ENCODE peak calls at places on chromosomes 1 and 21, in ten cellular contexts. One of them, this sample, is unnamed.

GRCh38 chr1:212692774-212693644 is 6.6 kb downstream of the BATF3 start:
- DNase-seq in transverse colon: no peak
- DNase-seq in mesendoderm: peak; percentile 65
- DNase-seq in mammary epithelial cell: peak; percentile 67
- DNase-seq in uterus: no peak
- DNase-seq in fibroblast of lung: peak; percentile 49
- DNase-seq in foreskin fibroblast: peak; percentile 52
- DNase-seq in adrenal gland: no peak
- DNase-seq in MM.1S: no peak
- DNase-seq in IMR-90: peak; percentile 69
- DNase-seq in this sample: no peak

GRCh38 chr1:30008998-30009657 is 714.3 kb downstream of the MATN1 start:
- DNase-seq in mesendoderm: peak; percentile 71
- DNase-seq in transverse colon: peak; percentile 25
- DNase-seq in fibroblast of lung: peak; percentile 6
- DNase-seq in foreskin fibroblast: no peak
- DNase-seq in adrenal gland: no peak
- DNase-seq in IMR-90: no peak
- DNase-seq in uterus: no peak
- DNase-seq in MM.1S: no peak
- DNase-seq in mammary epithelial cell: peak; percentile 25
- DNase-seq in this sample: peak; percentile 26

GRCh38 chr1:228490120-228491078 is 3.2 kb downstream of the RNF187 start:
- DNase-seq in transverse colon: no peak
- DNase-seq in mesendoderm: peak; percentile 76
- DNase-seq in IMR-90: peak; percentile 53
- DNase-seq in mammary epithelial cell: no peak
- DNase-seq in fibroblast of lung: no peak
- DNase-seq in foreskin fibroblast: no peak
- DNase-seq in uterus: no peak
- DNase-seq in adrenal gland: peak; percentile 93
- DNase-seq in MM.1S: no peak
- DNase-seq in this sample: no peak

GRCh38 chr21:42475526-42476492 is 20.2 kb downstream of the RSPH1 start:
- DNase-seq in foreskin fibroblast: no peak
- DNase-seq in IMR-90: no peak
- DNase-seq in transverse colon: no peak
- DNase-seq in mesendoderm: no peak
- DNase-seq in uterus: no peak
- DNase-seq in mammary epithelial cell: no peak
- DNase-seq in adrenal gland: no peak
- DNase-seq in fibroblast of lung: no peak
- DNase-seq in MM.1S: no peak
- DNase-seq in this sample: no peak

GRCh38 chr1:7491089-7491817 is 279.8 kb upstream of the VAMP3 start:
- DNase-seq in fibroblast of lung: peak; percentile 85
- DNase-seq in mammary epithelial cell: no peak
- DNase-seq in uterus: peak; percentile 32
- DNase-seq in IMR-90: peak; percentile 77
- DNase-seq in mesendoderm: no peak
- DNase-seq in foreskin fibroblast: peak; percentile 12
- DNase-seq in MM.1S: no peak
- DNase-seq in adrenal gland: no peak
- DNase-seq in transverse colon: no peak
- DNase-seq in this sample: peak; percentile 51

GRCh38 chr21:46297311-46298082 is 11.4 kb downstream of the YBEY start:
- DNase-seq in transverse colon: no peak
- DNase-seq in IMR-90: no peak
- DNase-seq in fibroblast of lung: peak; percentile 33
- DNase-seq in uterus: peak; percentile 32
- DNase-seq in MM.1S: no peak
- DNase-seq in foreskin fibroblast: no peak
- DNase-seq in mesendoderm: peak; percentile 43
- DNase-seq in adrenal gland: no peak
- DNase-seq in mammary epithelial cell: no peak
- DNase-seq in this sample: no peak

GRCh38 chr1:178644308-178645120 is 80.5 kb upstream of the RALGPS2 start:
- DNase-seq in adrenal gland: peak; percentile 86
- DNase-seq in mesendoderm: no peak
- DNase-seq in transverse colon: peak; percentile 44
- DNase-seq in mammary epithelial cell: no peak
- DNase-seq in fibroblast of lung: peak; percentile 58
- DNase-seq in IMR-90: peak; percentile 59
- DNase-seq in MM.1S: peak; percentile 18
- DNase-seq in uterus: no peak
- DNase-seq in foreskin fibroblast: no peak
- DNase-seq in this sample: peak; percentile 82

GRCh38 chr21:29029524-29029923 is 5.1 kb downstream of the USP16 start:
- DNase-seq in uterus: no peak
- DNase-seq in foreskin fibroblast: no peak
- DNase-seq in fibroblast of lung: no peak
- DNase-seq in mesendoderm: no peak
- DNase-seq in IMR-90: no peak
- DNase-seq in transverse colon: no peak
- DNase-seq in mammary epithelial cell: no peak
- DNase-seq in adrenal gland: no peak
- DNase-seq in MM.1S: no peak
- DNase-seq in this sample: no peak

GRCh38 chr1:107339775-107340174 is 198.9 kb downstream of the NTNG1 start:
- DNase-seq in fibroblast of lung: no peak
- DNase-seq in adrenal gland: no peak
- DNase-seq in mammary epithelial cell: no peak
- DNase-seq in mesendoderm: no peak
- DNase-seq in transverse colon: no peak
- DNase-seq in MM.1S: no peak
- DNase-seq in foreskin fibroblast: no peak
- DNase-seq in uterus: no peak
- DNase-seq in IMR-90: no peak
- DNase-seq in this sample: no peak

GRCh38 chr21:18058731-18059398 is 185.8 kb upstream of the CHODL start:
- DNase-seq in IMR-90: no peak
- DNase-seq in mammary epithelial cell: no peak
- DNase-seq in fibroblast of lung: no peak
- DNase-seq in uterus: no peak
- DNase-seq in adrenal gland: no peak
- DNase-seq in foreskin fibroblast: no peak
- DNase-seq in mesendoderm: no peak
- DNase-seq in MM.1S: no peak
- DNase-seq in transverse colon: no peak
- DNase-seq in this sample: no peak

GRCh38 chr21:18049461-18049860 is 195.2 kb upstream of the CHODL start:
- DNase-seq in IMR-90: no peak
- DNase-seq in uterus: no peak
- DNase-seq in adrenal gland: no peak
- DNase-seq in fibroblast of lung: no peak
- DNase-seq in foreskin fibroblast: no peak
- DNase-seq in mesendoderm: no peak
- DNase-seq in mammary epithelial cell: no peak
- DNase-seq in transverse colon: no peak
- DNase-seq in MM.1S: no peak
- DNase-seq in this sample: no peak

DNA sequence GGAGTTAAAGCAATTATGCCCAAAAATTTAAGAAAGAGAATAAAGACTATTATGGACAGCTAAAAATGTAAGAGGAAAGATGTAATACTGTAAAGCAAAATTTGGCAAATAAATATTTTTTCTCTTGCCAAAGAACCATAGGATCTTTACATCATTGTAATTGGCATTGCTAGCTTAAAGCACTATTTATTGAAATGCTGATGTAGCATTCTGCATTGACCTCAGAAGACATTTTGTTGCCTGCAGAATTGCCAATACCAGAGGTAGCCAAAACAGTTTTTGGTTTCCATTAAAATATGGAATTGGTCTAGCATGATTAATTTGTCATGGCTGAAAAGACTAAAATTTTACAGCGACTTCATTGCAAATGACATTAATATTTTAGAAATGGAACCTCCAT is 191.5 kb upstream of the CHODL start:
- DNase-seq in uterus: no peak
- DNase-seq in MM.1S: no peak
- DNase-seq in foreskin fibroblast: no peak
- DNase-seq in mammary epithelial cell: no peak
- DNase-seq in IMR-90: no peak
- DNase-seq in adrenal gland: no peak
- DNase-seq in transverse colon: no peak
- DNase-seq in fibroblast of lung: no peak
- DNase-seq in mesendoderm: no peak
- DNase-seq in this sample: no peak
- H3K4me3 ChIP-seq in uterus: no peak overlapping the region
- H3K4me3 ChIP-seq in MM.1S: no peak overlapping the region
- H3K4me3 ChIP-seq in foreskin fibroblast: no peak overlapping the region
- H3K4me3 ChIP-seq in mammary epithelial cell: no peak overlapping the region
- H3K4me3 ChIP-seq in IMR-90: no peak overlapping the region
- H3K4me3 ChIP-seq in adrenal gland: no peak overlapping the region
- H3K4me3 ChIP-seq in transverse colon: no peak overlapping the region
- H3K4me3 ChIP-seq in fibroblast of lung: no peak overlapping the region
- H3K4me3 ChIP-seq in mesendoderm: no peak overlapping the region
- H3K4me3 ChIP-seq in this sample: no peak overlapping the region

GRCh38 chr1:40477680-40478057 is 579 bp downstream of the ZFP69 start:
- DNase-seq in mesendoderm: no peak
- DNase-seq in fibroblast of lung: peak; percentile 28
- DNase-seq in foreskin fibroblast: peak; percentile 10
- DNase-seq in adrenal gland: no peak
- DNase-seq in MM.1S: no peak
- DNase-seq in uterus: no peak
- DNase-seq in IMR-90: peak; percentile 16
- DNase-seq in mammary epithelial cell: peak; percentile 23
- DNase-seq in transverse colon: peak; percentile 11
- DNase-seq in this sample: peak; percentile 28
- H3K4me3 ChIP-seq in mesendoderm: peak overlapping the region; percentile 75
- H3K4me3 ChIP-seq in fibroblast of lung: peak overlapping the region; percentile 73
- H3K4me3 ChIP-seq in foreskin fibroblast: peak overlapping the region; percentile 85
- H3K4me3 ChIP-seq in adrenal gland: peak overlapping the region; percentile 92
- H3K4me3 ChIP-seq in MM.1S: peak overlapping the region; percentile 95
- H3K4me3 ChIP-seq in uterus: peak overlapping the region; percentile 61
- H3K4me3 ChIP-seq in IMR-90: peak overlapping the region; percentile 98
- H3K4me3 ChIP-seq in mammary epithelial cell: peak overlapping the region; percentile 86
- H3K4me3 ChIP-seq in transverse colon: peak overlapping the region; percentile 78
- H3K4me3 ChIP-seq in this sample: peak overlapping the region; percentile 94

DNA sequence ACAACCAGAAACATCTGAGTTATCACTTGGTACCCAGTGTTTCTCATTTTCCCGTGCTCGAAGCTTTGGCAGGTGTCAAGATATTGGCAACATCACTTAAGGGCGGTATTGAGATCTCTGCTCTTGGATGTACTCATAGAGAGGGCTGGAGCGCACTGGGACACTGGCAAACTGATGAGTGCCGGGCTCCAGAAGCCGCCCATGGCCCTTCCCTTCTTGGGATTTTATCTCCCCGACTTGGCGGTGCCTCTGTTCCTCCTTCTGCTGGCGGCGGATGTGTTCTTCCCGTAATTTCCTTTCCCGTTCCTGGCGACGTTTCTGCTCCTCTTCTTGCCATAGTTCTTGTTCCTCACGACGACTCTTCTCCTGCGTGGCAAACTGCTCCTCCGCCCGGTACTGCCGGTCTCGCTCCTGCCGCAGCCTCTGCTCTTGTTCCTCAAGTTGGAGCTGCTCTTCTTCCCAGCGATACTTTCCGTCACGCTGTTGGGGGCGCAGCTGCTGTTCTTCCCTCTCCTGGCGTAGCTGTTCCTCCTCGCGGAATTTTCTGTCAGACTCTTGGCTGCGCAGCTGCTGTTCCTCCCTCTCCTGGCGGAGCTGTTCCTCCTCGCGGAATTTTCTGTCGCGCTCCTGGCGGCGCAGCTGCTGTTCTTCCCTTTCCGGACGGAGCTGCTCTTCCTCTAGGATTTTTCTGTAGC is 7.8 kb downstream of the TCHH start:
- DNase-seq in MM.1S: no peak
- DNase-seq in transverse colon: no peak
- DNase-seq in adrenal gland: no peak
- DNase-seq in uterus: no peak
- DNase-seq in fibroblast of lung: no peak
- DNase-seq in mammary epithelial cell: no peak
- DNase-seq in foreskin fibroblast: no peak
- DNase-seq in IMR-90: no peak
- DNase-seq in mesendoderm: peak; percentile 66
- DNase-seq in this sample: no peak
- H3K4me3 ChIP-seq in MM.1S: no peak overlapping the region
- H3K4me3 ChIP-seq in transverse colon: peak overlapping the region; percentile 55
- H3K4me3 ChIP-seq in adrenal gland: no peak overlapping the region
- H3K4me3 ChIP-seq in uterus: no peak overlapping the region
- H3K4me3 ChIP-seq in fibroblast of lung: peak overlapping the region; percentile 21
- H3K4me3 ChIP-seq in mammary epithelial cell: peak overlapping the region; percentile 41
- H3K4me3 ChIP-seq in foreskin fibroblast: peak overlapping the region; percentile 38
- H3K4me3 ChIP-seq in IMR-90: no peak overlapping the region
- H3K4me3 ChIP-seq in mesendoderm: no peak overlapping the region
- H3K4me3 ChIP-seq in this sample: no peak overlapping the region

GRCh38 chr1:45842786-45843185 is 39.4 kb downstream of the MAST2 start:
- DNase-seq in IMR-90: peak; percentile 14
- DNase-seq in fibroblast of lung: no peak
- DNase-seq in mammary epithelial cell: no peak
- DNase-seq in transverse colon: no peak
- DNase-seq in uterus: no peak
- DNase-seq in foreskin fibroblast: no peak
- DNase-seq in mesendoderm: no peak
- DNase-seq in adrenal gland: no peak
- DNase-seq in MM.1S: no peak
- DNase-seq in this sample: no peak

GRCh38 chr1:45840704-45841103 is 37.3 kb downstream of the MAST2 start:
- DNase-seq in fibroblast of lung: no peak
- DNase-seq in IMR-90: no peak
- DNase-seq in foreskin fibroblast: peak; percentile 20
- DNase-seq in mammary epithelial cell: no peak
- DNase-seq in transverse colon: no peak
- DNase-seq in mesendoderm: no peak
- DNase-seq in uterus: no peak
- DNase-seq in MM.1S: no peak
- DNase-seq in adrenal gland: no peak
- DNase-seq in this sample: no peak

GRCh38 chr1:45846931-45847330 is 43.5 kb downstream of the MAST2 start:
- DNase-seq in foreskin fibroblast: peak; percentile 42
- DNase-seq in fibroblast of lung: peak; percentile 74
- DNase-seq in mammary epithelial cell: no peak
- DNase-seq in transverse colon: no peak
- DNase-seq in IMR-90: peak; percentile 59
- DNase-seq in uterus: no peak
- DNase-seq in MM.1S: no peak
- DNase-seq in adrenal gland: no peak
- DNase-seq in mesendoderm: no peak
- DNase-seq in this sample: no peak

GRCh38 chr1:45848097-45848496 is 44.7 kb downstream of the MAST2 start:
- DNase-seq in transverse colon: no peak
- DNase-seq in fibroblast of lung: no peak
- DNase-seq in foreskin fibroblast: no peak
- DNase-seq in adrenal gland: no peak
- DNase-seq in mammary epithelial cell: no peak
- DNase-seq in MM.1S: no peak
- DNase-seq in IMR-90: no peak
- DNase-seq in mesendoderm: no peak
- DNase-seq in uterus: no peak
- DNase-seq in this sample: peak; percentile 36

DNA sequence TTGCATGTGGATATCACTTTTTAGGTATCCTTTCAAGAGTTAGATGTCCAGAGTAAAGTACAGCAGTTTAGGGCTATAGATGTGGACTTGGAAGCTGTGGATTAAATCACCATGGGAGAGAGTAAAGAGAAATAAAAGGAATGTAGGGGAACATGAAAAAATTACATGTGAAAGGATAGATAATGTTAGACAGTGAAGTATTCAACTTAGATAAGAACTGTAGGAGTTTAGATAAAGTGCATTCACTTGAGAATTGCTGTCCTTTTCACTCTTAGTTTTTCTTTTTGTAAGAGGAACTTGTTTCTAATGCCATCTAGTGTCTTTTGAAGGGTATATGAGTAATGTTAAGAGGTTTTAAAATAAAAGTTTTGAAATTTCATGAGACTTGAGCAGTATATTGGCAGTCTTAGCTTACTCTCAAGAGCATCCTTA is 40.1 kb downstream of the MAST2 start:
- DNase-seq in foreskin fibroblast: no peak
- DNase-seq in transverse colon: no peak
- DNase-seq in adrenal gland: no peak
- DNase-seq in IMR-90: peak; percentile 69
- DNase-seq in mesendoderm: peak; percentile 47
- DNase-seq in uterus: no peak
- DNase-seq in MM.1S: peak; percentile 48
- DNase-seq in mammary epithelial cell: no peak
- DNase-seq in fibroblast of lung: peak; percentile 61
- DNase-seq in this sample: no peak
- H3K4me3 ChIP-seq in foreskin fibroblast: no peak overlapping the region
- H3K4me3 ChIP-seq in transverse colon: no peak overlapping the region
- H3K4me3 ChIP-seq in adrenal gland: no peak overlapping the region
- H3K4me3 ChIP-seq in IMR-90: no peak overlapping the region
- H3K4me3 ChIP-seq in mesendoderm: no peak overlapping the region
- H3K4me3 ChIP-seq in uterus: no peak overlapping the region
- H3K4me3 ChIP-seq in MM.1S: peak overlapping the region; percentile 7
- H3K4me3 ChIP-seq in mammary epithelial cell: no peak overlapping the region
- H3K4me3 ChIP-seq in fibroblast of lung: no peak overlapping the region
- H3K4me3 ChIP-seq in this sample: no peak overlapping the region

This sample was measured in small intestine.